ENCODE peak calls at places on chromosomes 11 and 22, in seven cellular contexts. One of them, this sample, is unnamed. For H3K9me3, the result is how much of the 10 kb centered on the place peaks cover.

GRCh38 chr11:123594188-123594901 is 60.1 kb downstream of the SCN3B start:
- DNase-seq in H9: no peak
- DNase-seq in HepG2: no peak
- DNase-seq in mammary epithelial cell: no peak
- DNase-seq in IMR-90: peak
- DNase-seq in OCI-LY7: no peak
- DNase-seq in K562: no peak
- DNase-seq in this sample: no peak

GRCh38 chr11:112025682-112026081 is 474 bp downstream of the DLAT start:
- DNase-seq in K562: no peak
- DNase-seq in OCI-LY7: peak
- DNase-seq in IMR-90: peak
- DNase-seq in mammary epithelial cell: peak
- DNase-seq in HepG2: peak
- DNase-seq in H9: no peak
- DNase-seq in this sample: no peak

GRCh38 chr11:69972351-69972802 is 105.7 kb upstream of the ANO1 start:
- DNase-seq in K562: no peak
- DNase-seq in HepG2: no peak
- DNase-seq in mammary epithelial cell: no peak
- DNase-seq in OCI-LY7: peak
- DNase-seq in IMR-90: no peak
- DNase-seq in H9: no peak
- DNase-seq in this sample: no peak

GRCh38 chr22:40215266-40215665 is 37.5 kb downstream of the TNRC6B start:
- DNase-seq in IMR-90: no peak
- DNase-seq in HepG2: no peak
- DNase-seq in OCI-LY7: peak
- DNase-seq in K562: no peak
- DNase-seq in mammary epithelial cell: no peak
- DNase-seq in H9: peak
- DNase-seq in this sample: peak

GRCh38 chr11:103682318-103683184 is 353.9 kb upstream of the DDI1 start:
- DNase-seq in H9: peak
- DNase-seq in OCI-LY7: peak
- DNase-seq in IMR-90: peak
- DNase-seq in mammary epithelial cell: peak
- DNase-seq in HepG2: peak
- DNase-seq in K562: peak
- DNase-seq in this sample: peak

GRCh38 chr11:31788066-31788465 is 23.1 kb downstream of the PAX6 start:
- DNase-seq in mammary epithelial cell: no peak
- DNase-seq in K562: no peak
- DNase-seq in IMR-90: no peak
- DNase-seq in H9: no peak
- DNase-seq in HepG2: no peak
- DNase-seq in OCI-LY7: no peak
- DNase-seq in this sample: no peak

GRCh38 chr11:117226388-117227385 is 5.2 kb downstream of the PCSK7 start:
- DNase-seq in H9: peak
- DNase-seq in mammary epithelial cell: peak
- DNase-seq in HepG2: peak
- DNase-seq in K562: peak
- DNase-seq in OCI-LY7: peak
- DNase-seq in IMR-90: peak
- DNase-seq in this sample: peak

GRCh38 chr11:100639140-100639539 is 47.9 kb upstream of the ARHGAP42 start:
- DNase-seq in IMR-90: peak
- DNase-seq in H9: no peak
- DNase-seq in OCI-LY7: no peak
- DNase-seq in mammary epithelial cell: no peak
- DNase-seq in K562: no peak
- DNase-seq in HepG2: no peak
- DNase-seq in this sample: no peak

GRCh38 chr11:36162909-36163434 is 126.3 kb downstream of the COMMD9 start:
- DNase-seq in OCI-LY7: no peak
- DNase-seq in IMR-90: no peak
- DNase-seq in HepG2: no peak
- DNase-seq in K562: no peak
- DNase-seq in mammary epithelial cell: no peak
- DNase-seq in H9: no peak
- DNase-seq in this sample: no peak

GRCh38 chr11:134913391-134913790 is 501.3 kb upstream of the B3GAT1 start:
- DNase-seq in IMR-90: no peak
- DNase-seq in H9: no peak
- DNase-seq in K562: no peak
- DNase-seq in mammary epithelial cell: no peak
- DNase-seq in HepG2: no peak
- DNase-seq in OCI-LY7: no peak
- DNase-seq in this sample: no peak

GRCh38 chr11:101870510-101870909 is 44.3 kb upstream of the CEP126 start:
- DNase-seq in HepG2: no peak
- DNase-seq in K562: no peak
- DNase-seq in mammary epithelial cell: peak
- DNase-seq in IMR-90: peak
- DNase-seq in H9: no peak
- DNase-seq in OCI-LY7: no peak
- DNase-seq in this sample: no peak

GRCh38 chr11:26158251-26158650 is 173.7 kb upstream of the ANO3 start:
- DNase-seq in mammary epithelial cell: no peak
- DNase-seq in OCI-LY7: no peak
- DNase-seq in HepG2: no peak
- DNase-seq in IMR-90: no peak
- DNase-seq in K562: no peak
- DNase-seq in H9: no peak
- DNase-seq in this sample: no peak

GRCh38 chr11:68658661-68659060 is 25.7 kb upstream of the GAL start:
- DNase-seq in K562: no peak
- DNase-seq in IMR-90: peak
- DNase-seq in OCI-LY7: no peak
- DNase-seq in mammary epithelial cell: no peak
- DNase-seq in H9: no peak
- DNase-seq in HepG2: no peak
- DNase-seq in this sample: no peak

GRCh38 chr11:113023228-113023627 is 62.0 kb downstream of the NCAM1 start:
- DNase-seq in mammary epithelial cell: peak
- DNase-seq in K562: no peak
- DNase-seq in H9: no peak
- DNase-seq in OCI-LY7: no peak
- DNase-seq in IMR-90: no peak
- DNase-seq in HepG2: no peak
- DNase-seq in this sample: no peak

GRCh38 chr22:32987081-32987631 is 71.0 kb downstream of the SYN3 start:
- DNase-seq in mammary epithelial cell: peak
- DNase-seq in OCI-LY7: no peak
- DNase-seq in H9: peak
- DNase-seq in HepG2: no peak
- DNase-seq in K562: no peak
- DNase-seq in IMR-90: no peak
- DNase-seq in this sample: no peak

GRCh38 chr11:132632641-132633124 is 899.6 kb downstream of the OPCML start:
- DNase-seq in HepG2: no peak
- DNase-seq in IMR-90: peak
- DNase-seq in OCI-LY7: no peak
- DNase-seq in K562: no peak
- DNase-seq in mammary epithelial cell: peak
- DNase-seq in H9: no peak
- DNase-seq in this sample: no peak

GRCh38 chr11:112526699-112527410 is 266.2 kb upstream of the PLET1 start:
- DNase-seq in OCI-LY7: no peak
- DNase-seq in IMR-90: no peak
- DNase-seq in H9: no peak
- DNase-seq in HepG2: no peak
- DNase-seq in K562: no peak
- DNase-seq in mammary epithelial cell: peak
- DNase-seq in this sample: no peak

GRCh38 chr11:18384157-18384641 is 10.2 kb upstream of the LDHA start:
- DNase-seq in IMR-90: peak
- DNase-seq in K562: peak
- DNase-seq in OCI-LY7: peak
- DNase-seq in mammary epithelial cell: peak
- DNase-seq in H9: no peak
- DNase-seq in HepG2: peak
- DNase-seq in this sample: no peak

GRCh38 chr11:64788321-64789215 is 10.2 kb upstream of the SF1 start:
- DNase-seq in HepG2: no peak
- DNase-seq in OCI-LY7: no peak
- DNase-seq in H9: no peak
- DNase-seq in mammary epithelial cell: no peak
- DNase-seq in IMR-90: no peak
- DNase-seq in K562: no peak
- DNase-seq in this sample: no peak

GRCh38 chr11:38824573-38824972 is 2226.5 kb upstream of the RAG2 start:
- DNase-seq in OCI-LY7: no peak
- DNase-seq in K562: no peak
- DNase-seq in IMR-90: peak
- DNase-seq in mammary epithelial cell: peak
- DNase-seq in HepG2: peak
- DNase-seq in H9: no peak
- DNase-seq in this sample: peak

GRCh38 chr11:85171648-85172257 is 455.4 kb downstream of the DLG2 start:
- DNase-seq in OCI-LY7: no peak
- DNase-seq in H9: no peak
- DNase-seq in HepG2: no peak
- DNase-seq in IMR-90: no peak
- DNase-seq in mammary epithelial cell: no peak
- DNase-seq in K562: no peak
- DNase-seq in this sample: no peak

DNA sequence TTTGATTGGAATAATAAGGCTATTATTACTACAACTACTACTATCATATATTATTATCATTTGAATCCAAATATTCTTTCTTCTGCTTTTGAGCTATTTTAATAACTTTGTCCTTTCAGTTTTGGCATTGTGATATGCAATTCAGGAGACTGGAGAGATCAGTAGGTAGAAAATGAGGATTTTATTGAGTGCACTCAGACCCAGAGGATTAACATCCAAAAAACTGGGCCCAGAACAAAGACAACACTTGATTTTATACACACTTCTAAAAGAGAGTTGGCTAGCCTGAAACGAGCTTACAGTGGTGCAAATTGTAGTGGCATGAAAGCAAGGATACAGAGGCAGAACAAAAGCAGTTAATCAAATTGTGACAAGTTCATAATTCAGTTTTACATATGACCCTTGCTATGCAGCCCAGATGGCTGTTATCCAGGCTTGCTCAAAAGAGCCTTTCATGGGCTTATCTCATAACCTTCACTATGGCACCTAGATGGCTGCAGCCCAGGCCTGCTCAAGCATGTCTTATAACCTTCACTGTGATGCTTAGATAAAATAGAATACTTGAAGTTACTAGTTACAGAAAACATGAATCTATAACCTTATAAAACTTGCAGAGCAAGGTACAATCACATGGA is 796.3 kb upstream of the RAG2 start:
- DNase-seq in HepG2: no peak
- DNase-seq in IMR-90: no peak
- DNase-seq in H9: no peak
- DNase-seq in OCI-LY7: peak
- DNase-seq in K562: no peak
- DNase-seq in mammary epithelial cell: no peak
- DNase-seq in this sample: peak
- H3K9me3 ChIP-seq in HepG2: half or more
- H3K9me3 ChIP-seq in IMR-90: under half
- H3K9me3 ChIP-seq in H9: under half
- H3K9me3 ChIP-seq in OCI-LY7: under half
- H3K9me3 ChIP-seq in K562: under half
- H3K9me3 ChIP-seq in mammary epithelial cell: under half
- H3K9me3 ChIP-seq in this sample: under half

GRCh38 chr11:129267716-129268115 is 75.6 kb upstream of the ARHGAP32 start:
- DNase-seq in H9: no peak
- DNase-seq in IMR-90: no peak
- DNase-seq in OCI-LY7: no peak
- DNase-seq in mammary epithelial cell: no peak
- DNase-seq in K562: no peak
- DNase-seq in HepG2: no peak
- DNase-seq in this sample: no peak
- H3K27ac ChIP-seq in H9: no peak
- H3K27ac ChIP-seq in IMR-90: no peak
- H3K27ac ChIP-seq in OCI-LY7: no peak
- H3K27ac ChIP-seq in mammary epithelial cell: no peak
- H3K27ac ChIP-seq in K562: no peak
- H3K27ac ChIP-seq in HepG2: no peak
- H3K27ac ChIP-seq in this sample: no peak

GRCh38 chr11:1880746-1881441 is 10.8 kb downstream of the PRR33 start:
- DNase-seq in mammary epithelial cell: no peak
- DNase-seq in HepG2: no peak
- DNase-seq in H9: no peak
- DNase-seq in OCI-LY7: no peak
- DNase-seq in K562: no peak
- DNase-seq in IMR-90: no peak
- DNase-seq in this sample: no peak

GRCh38 chr11:1883342-1884122 is 8.2 kb downstream of the PRR33 start:
- DNase-seq in mammary epithelial cell: no peak
- DNase-seq in K562: no peak
- DNase-seq in H9: peak
- DNase-seq in OCI-LY7: no peak
- DNase-seq in IMR-90: no peak
- DNase-seq in HepG2: no peak
- DNase-seq in this sample: no peak

GRCh38 chr11:1884123-1884415 is 7.6 kb downstream of the PRR33 start:
- DNase-seq in K562: no peak
- DNase-seq in mammary epithelial cell: no peak
- DNase-seq in IMR-90: no peak
- DNase-seq in OCI-LY7: no peak
- DNase-seq in HepG2: no peak
- DNase-seq in H9: no peak
- DNase-seq in this sample: no peak

GRCh38 chr11:1881442-1882264 is 10.0 kb downstream of the PRR33 start:
- DNase-seq in mammary epithelial cell: no peak
- DNase-seq in OCI-LY7: peak
- DNase-seq in H9: peak
- DNase-seq in IMR-90: no peak
- DNase-seq in HepG2: no peak
- DNase-seq in K562: no peak
- DNase-seq in this sample: peak

GRCh38 chr11:1882265-1883238 is 9.1 kb downstream of the PRR33 start:
- DNase-seq in H9: peak
- DNase-seq in IMR-90: peak
- DNase-seq in mammary epithelial cell: peak
- DNase-seq in OCI-LY7: peak
- DNase-seq in K562: peak
- DNase-seq in HepG2: peak
- DNase-seq in this sample: peak
- H2AFZ ChIP-seq in H9: no peak
- H2AFZ ChIP-seq in IMR-90: peak
- H2AFZ ChIP-seq in mammary epithelial cell: no peak
- H2AFZ ChIP-seq in OCI-LY7: no peak
- H2AFZ ChIP-seq in K562: no peak
- H2AFZ ChIP-seq in HepG2: no peak
- H2AFZ ChIP-seq in this sample: no peak

DNA sequence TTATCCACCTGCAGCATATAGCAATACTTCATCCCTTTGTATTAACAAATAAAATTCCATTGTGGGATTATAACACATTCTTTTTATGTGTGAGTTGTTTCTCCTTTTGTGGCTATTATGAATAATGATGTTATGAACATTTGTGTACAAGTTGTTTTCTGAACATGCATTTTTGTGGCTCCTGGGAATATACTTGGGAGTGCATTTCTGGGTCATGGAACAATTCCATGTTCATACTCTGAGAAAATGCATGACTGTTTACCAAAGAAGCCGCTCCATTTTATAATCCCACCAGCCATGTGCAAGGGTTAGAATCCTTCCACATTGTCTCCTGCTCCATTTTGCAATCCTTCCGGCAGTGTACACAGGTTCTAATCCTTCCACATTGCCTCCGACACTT is 713.8 kb downstream of the TBC1D22A start:
- DNase-seq in mammary epithelial cell: no peak
- DNase-seq in OCI-LY7: no peak
- DNase-seq in IMR-90: no peak
- DNase-seq in HepG2: no peak
- DNase-seq in H9: no peak
- DNase-seq in K562: no peak
- DNase-seq in this sample: no peak
- H3K9me3 ChIP-seq in mammary epithelial cell: under half
- H3K9me3 ChIP-seq in OCI-LY7: under half
- H3K9me3 ChIP-seq in IMR-90: under half
- H3K9me3 ChIP-seq in HepG2: under half
- H3K9me3 ChIP-seq in H9: half or more
- H3K9me3 ChIP-seq in K562: under half
- H3K9me3 ChIP-seq in this sample: under half

This sample was measured in Karpas-422.